ENCODE peak calls at places on chromosomes 12 and 14, in four cellular contexts. T is D341Med, C is A549, Y is foreskin keratinocyte. L is an unnamed sample.

GRCh38 chr12:25992026-25992782 is 33.7 kb downstream of the RASSF8 start:
- DNase-seq in T (no peak), Y (peak), C (no peak), L (no peak)

GRCh38 chr14:99774526-99775307 is 18.5 kb upstream of the EML1 start:
- DNase-seq in C (no peak), Y (no peak), T (peak), L (peak)

GRCh38 chr14:20662968-20663731 is 21.2 kb upstream of the RNASE4 start:
- DNase-seq in C (peak), T (peak), Y (peak), L (peak)

GRCh38 chr12:115960868-115961802 is 316.4 kb downstream of the MED13L start:
- DNase-seq in C (no peak), Y (no peak), T (no peak), L (no peak)

GRCh38 chr14:74402264-74403251 is 23.5 kb downstream of the SYNDIG1L start:
- DNase-seq in T (peak), C (no peak), Y (no peak), L (no peak)

GRCh38 chr14:105845725-105846309 is 319.4 kb downstream of the TMEM121 start:
- DNase-seq in T (peak), Y (no peak), C (no peak), L (no peak)

GRCh38 chr12:119988788-119989618 is at the start of gene BICDL1:
- DNase-seq in Y (peak), T (peak), C (peak), L (peak)

GRCh38 chr14:95516554-95517209 is at the start of gene SYNE3:
- DNase-seq in T (peak), Y (no peak), C (no peak), L (peak)

GRCh38 chr14:66038214-66038977 is 447.8 kb upstream of the CCDC196 start:
- DNase-seq in C (peak), Y (peak), T (no peak), L (no peak)

L was measured in HAP-1.